ENCODE peak calls at places on chromosomes 2 and 18, in eight cellular contexts. C is HEK293T; D is A673; Y is NCI-H2081; N is NCI-H2029; E is activated T-helper 9 cell treated with anti-CD3 and anti-CD28 coated beads, Interleukin-2, amount 50 U/mL, for 16 hours; K is thoracic aorta; F is left ventricle myocardium superior. J is an unnamed sample.
A peak's percentile ranks its signal among the peaks of the same experiment; 100 is the strongest.

GRCh38 chr2:189609423-189609816 is 28.8 kb upstream of the SLC40A1 start:
- DNase-seq in C (no peak), D (no peak), Y (no peak), N (no peak), E (no peak), K (no peak), F (no peak), J (no peak)

GRCh38 chr2:25524507-25524906 is 148.9 kb downstream of the DTNB start:
- DNase-seq in C (no peak), D (no peak), Y (no peak), N (no peak), E (no peak), K (no peak), F (no peak), J (no peak)

GRCh38 chr2:96549967-96550786 is 13.6 kb downstream of the ARID5A start:
- DNase-seq in C (peak; percentile 38), D (no peak), Y (no peak), N (peak; percentile 66), E (no peak), K (no peak), F (peak; percentile 66), J (no peak)

GRCh38 chr2:188244383-188244782 is 47.3 kb upstream of the GULP1 start:
- DNase-seq in C (no peak), D (peak; percentile 10), Y (no peak), N (no peak), E (no peak), K (no peak), F (no peak), J (no peak)

GRCh38 chr2:122194546-122194945 is 439.1 kb downstream of the TSN start:
- DNase-seq in C (no peak), D (peak; percentile 60), Y (no peak), N (no peak), E (no peak), K (no peak), F (no peak), J (no peak)

GRCh38 chr2:127428057-127428814 is 10.0 kb downstream of the PROC start:
- DNase-seq in C (no peak), D (no peak), Y (no peak), N (no peak), E (no peak), K (no peak), F (no peak), J (no peak)

GRCh38 chr2:30046396-30046795 is 100.4 kb upstream of the YPEL5 start:
- DNase-seq in C (no peak), D (no peak), Y (no peak), N (no peak), E (no peak), K (no peak), F (no peak), J (no peak)

GRCh38 chr18:63505566-63506335 is 29.0 kb downstream of the SERPINB5 start:
- DNase-seq in C (peak; percentile 32), D (peak; percentile 79), Y (no peak), N (no peak), E (no peak), K (no peak), F (no peak), J (no peak)

GRCh38 chr2:230441188-230441897 is 25.3 kb downstream of the SP100 start:
- DNase-seq in C (no peak), D (no peak), Y (no peak), N (no peak), E (peak; percentile 24), K (no peak), F (no peak), J (no peak)

GRCh38 chr2:158686166-158686792 is 108.8 kb upstream of the DAPL1 start:
- DNase-seq in C (no peak), D (peak; percentile 4), Y (no peak), N (no peak), E (no peak), K (no peak), F (peak; percentile 49), J (no peak)

GRCh38 chr2:62293490-62294212 is 97.7 kb downstream of the B3GNT2 start:
- DNase-seq in C (no peak), D (no peak), Y (peak; percentile 23), N (peak; percentile 84), E (no peak), K (no peak), F (peak; percentile 70), J (peak; percentile 23)

GRCh38 chr2:240310645-240311044 is 124.8 kb upstream of the GPC1 start:
- DNase-seq in C (no peak), D (no peak), Y (no peak), N (no peak), E (no peak), K (no peak), F (no peak), J (no peak)

GRCh38 chr2:127076290-127076689 is 30.7 kb downstream of the BIN1 start:
- DNase-seq in C (no peak), D (no peak), Y (no peak), N (no peak), E (no peak), K (no peak), F (no peak), J (no peak)

GRCh38 chr2:231904161-231904611 is 22.0 kb downstream of the NPPC start:
- DNase-seq in C (no peak), D (no peak), Y (no peak), N (no peak), E (no peak), K (no peak), F (no peak), J (no peak)

GRCh38 chr2:231701456-231702373 is 6.6 kb upstream of the PTMA start:
- DNase-seq in C (no peak), D (peak; percentile 64), Y (peak; percentile 57), N (peak; percentile 69), E (no peak), K (no peak), F (peak; percentile 61), J (no peak)

GRCh38 chr2:127778447-127778846 is 32.5 kb downstream of the WDR33 start:
- DNase-seq in C (no peak), D (no peak), Y (no peak), N (no peak), E (no peak), K (no peak), F (no peak), J (no peak)

GRCh38 chr2:163681765-163682164 is 54.0 kb downstream of the FIGN start:
- DNase-seq in C (no peak), D (no peak), Y (no peak), N (no peak), E (no peak), K (no peak), F (no peak), J (no peak)

GRCh38 chr18:22871809-22872525 is 61.2 kb upstream of the RBBP8 start:
- DNase-seq in C (no peak), D (no peak), Y (no peak), N (no peak), E (no peak), K (no peak), F (no peak), J (no peak)

GRCh38 chr18:67132919-67133318 is 383.6 kb downstream of the DSEL start:
- DNase-seq in C (no peak), D (no peak), Y (peak; percentile 94), N (no peak), E (no peak), K (no peak), F (no peak), J (peak; percentile 85)

GRCh38 chr2:230161180-230161579 is 58.6 kb downstream of the SP110 start:
- DNase-seq in C (no peak), D (no peak), Y (no peak), N (no peak), E (no peak), K (no peak), F (no peak), J (no peak)